ENCODE peak calls at places on chromosomes 12 and 14, in eight cellular contexts. N, F, G, R, W, H, V and S are unnamed samples.
A peak's percentile ranks its signal among the peaks of the same experiment; 100 is the strongest.

GRCh38 chr12:45518516-45519235 is 210.8 kb upstream of the ARID2 start:
- DNase-seq in G (no peak), W (peak; percentile 58), N (no peak), V (no peak), H (no peak), F (no peak), R (no peak), S (peak; percentile 47)

GRCh38 chr12:85147331-85147730 is 111.2 kb downstream of the LRRIQ1 start:
- DNase-seq in H (no peak), W (no peak), N (no peak), G (no peak), R (no peak), F (no peak), V (no peak), S (no peak)

GRCh38 chr12:57268264-57268663 is 17.3 kb upstream of the STAC3 start:
- DNase-seq in H (peak; percentile 15), W (no peak), G (no peak), V (no peak), N (no peak), R (no peak), F (no peak), S (no peak)

GRCh38 chr12:39329015-39329414 is 113.9 kb downstream of the KIF21A start:
- DNase-seq in H (peak; percentile 44), F (no peak), W (no peak), R (no peak), N (no peak), V (no peak), G (no peak), S (no peak)

GRCh38 chr12:104056419-104056972 is 6.5 kb upstream of the GLT8D2 start:
- DNase-seq in N (no peak), G (no peak), W (no peak), H (no peak), V (no peak), F (no peak), R (no peak), S (no peak)

GRCh38 chr14:34971381-34971780 is 11.4 kb upstream of the SRP54 start:
- DNase-seq in W (no peak), G (no peak), H (peak; percentile 63), R (no peak), V (no peak), N (no peak), F (no peak), S (no peak)

GRCh38 chr14:94650444-94650775 is 38.2 kb downstream of the SERPINA3 start:
- DNase-seq in G (no peak), R (no peak), W (no peak), H (no peak), V (no peak), N (no peak), F (no peak), S (no peak)

GRCh38 chr14:58637040-58637390 is 747 bp upstream of the DACT1 start:
- DNase-seq in W (no peak), V (peak; percentile 37), R (peak; percentile 70), H (peak; percentile 82), G (no peak), F (no peak), N (no peak), S (no peak)

GRCh38 chr12:16020034-16020433 is 108.9 kb downstream of the DERA start:
- DNase-seq in F (no peak), R (no peak), G (no peak), W (no peak), N (no peak), H (no peak), V (no peak), S (no peak)

GRCh38 chr12:96140110-96140509 is 54.1 kb upstream of the ELK3 start:
- DNase-seq in W (no peak), R (no peak), V (no peak), H (peak; percentile 9), N (no peak), G (no peak), F (no peak), S (no peak)

GRCh38 chr14:104118006-104118844 is 20.2 kb upstream of the KIF26A start:
- DNase-seq in F (no peak), H (no peak), G (no peak), W (no peak), N (peak; percentile 62), R (peak; percentile 51), V (no peak), S (no peak)
- H3K27me3 ChIP-seq in F (no peaks in the 10 kb centered on the region), H (peaks cover 13% of the 10 kb centered on the region), G (no peaks in the 10 kb centered on the region), W (peaks cover 8% of the 10 kb centered on the region), N (peaks cover 74% of the 10 kb centered on the region), R (peaks cover 43% of the 10 kb centered on the region), V (peaks cover 8% of the 10 kb centered on the region), S (no peaks in the 10 kb centered on the region)

GRCh38 chr14:93045211-93045674 is 70.5 kb downstream of the ITPK1 start:
- DNase-seq in F (no peak), N (peak; percentile 79), H (no peak), W (no peak), G (no peak), R (no peak), V (no peak), S (no peak)

GRCh38 chr14:93044601-93045000 is 71.1 kb downstream of the ITPK1 start:
- DNase-seq in H (no peak), G (no peak), F (no peak), N (peak; percentile 88), W (no peak), V (no peak), R (peak; percentile 80), S (no peak)

GRCh38 chr14:93042968-93043940 is 72.5 kb downstream of the ITPK1 start:
- DNase-seq in R (peak; percentile 91), W (no peak), H (peak; percentile 98), G (no peak), F (peak; percentile 89), V (no peak), N (no peak), S (no peak)

GRCh38 chr14:93045965-93046695 is 69.6 kb downstream of the ITPK1 start:
- DNase-seq in V (no peak), W (no peak), G (no peak), R (no peak), N (peak; percentile 69), F (peak; percentile 28), H (peak; percentile 53), S (no peak)

GRCh38 chr14:93044116-93044515 is 71.6 kb downstream of the ITPK1 start:
- DNase-seq in G (no peak), R (no peak), V (no peak), H (peak; percentile 79), F (peak; percentile 15), W (no peak), N (no peak), S (no peak)
- H3K4me1 ChIP-seq in G (peaks cover 80% of the 10 kb centered on the region), R (peaks cover 82% of the 10 kb centered on the region), V (peaks cover 3% of the 10 kb centered on the region), H (peaks cover 76% of the 10 kb centered on the region), F (peaks cover 90% of the 10 kb centered on the region), W (peaks cover 5% of the 10 kb centered on the region), N (peaks cover 86% of the 10 kb centered on the region), S (no peaks in the 10 kb centered on the region)

GRCh38 chr14:68816943-68817430 is 24.1 kb upstream of the ZFP36L1 start:
- DNase-seq in F (no peak), G (no peak), N (no peak), H (no peak), R (no peak), W (no peak), V (no peak), S (no peak)
- H3K27ac ChIP-seq in F (peak overlapping the region; percentile 99), G (peak overlapping the region; percentile 99), N (peak overlapping the region; percentile 100), H (no peak overlapping the region), R (peak overlapping the region; percentile 100), W (peak overlapping the region; percentile 86), V (peak overlapping the region; percentile 99), S (peak overlapping the region; percentile 95)

DNA sequence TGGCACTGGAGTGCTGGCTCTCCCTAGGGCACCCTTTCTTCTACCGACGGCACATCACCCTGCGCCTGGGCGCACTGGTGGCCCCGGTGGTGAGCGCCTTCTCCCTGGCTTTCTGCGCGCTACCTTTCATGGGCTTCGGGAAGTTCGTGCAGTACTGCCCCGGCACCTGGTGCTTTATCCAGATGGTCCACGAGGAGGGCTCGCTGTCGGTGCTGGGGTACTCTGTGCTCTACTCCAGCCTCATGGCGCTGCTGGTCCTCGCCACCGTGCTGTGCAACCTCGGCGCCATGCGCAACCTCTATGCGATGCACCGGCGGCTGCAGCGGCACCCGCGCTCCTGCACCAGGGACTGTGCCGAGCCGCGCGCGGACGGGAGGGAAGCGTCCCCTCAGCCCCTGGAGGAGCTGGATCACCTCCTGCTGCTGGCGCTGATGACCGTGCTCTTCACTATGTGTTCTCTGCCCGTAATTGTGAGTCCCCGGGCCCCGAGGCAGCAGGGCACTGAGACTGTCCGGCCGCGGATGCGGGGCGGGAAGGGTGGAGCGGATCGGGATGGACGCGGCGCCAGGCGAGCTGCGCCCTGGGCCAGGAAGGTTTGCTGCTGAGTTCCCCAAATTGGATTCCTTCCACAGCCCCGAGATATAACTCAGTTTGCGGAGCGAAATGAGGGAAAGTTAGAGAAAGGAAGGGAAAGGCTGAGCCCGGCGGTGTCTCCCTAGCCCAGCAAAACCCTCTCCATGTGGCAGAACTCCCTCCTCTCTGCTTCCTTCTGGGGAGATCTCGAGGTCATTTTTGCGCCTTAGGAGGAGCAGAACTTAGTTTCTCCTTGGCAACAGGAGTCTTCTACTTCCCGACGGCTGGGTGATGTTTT is 928 bp downstream of the PTGDR start:
- DNase-seq in W (peak; percentile 31), F (no peak), V (no peak), H (no peak), N (peak; percentile 84), G (no peak), R (no peak), S (no peak)
- H3K27me3 ChIP-seq in W (peaks cover 2% of the 10 kb centered on the region), F (no peaks in the 10 kb centered on the region), V (no peaks in the 10 kb centered on the region), H (peaks cover 25% of the 10 kb centered on the region), N (peaks cover 38% of the 10 kb centered on the region), G (peaks cover 9% of the 10 kb centered on the region), R (peaks cover 27% of the 10 kb centered on the region), S (no peaks in the 10 kb centered on the region)